ENCODE peak calls at places on chromosomes 2 and 18, in four cellular contexts. H is OCI-LY7, B is fibroblast of lung, C is PC-3. P is an unnamed sample.

GRCh38 chr2:237967463-237967871 is 653 bp downstream of the UBE2F start:
- DNase-seq in H (no peak), B (no peak), C (peak; percentile 11), P (peak; percentile 42)

GRCh38 chr2:53827398-53828175 is 32.2 kb downstream of the GPR75 start:
- DNase-seq in H (no peak), B (no peak), C (no peak), P (peak; percentile 66)

GRCh38 chr2:121478996-121479735 is 51.5 kb upstream of the RNU4ATAC start:
- DNase-seq in H (no peak), B (peak; percentile 45), C (no peak), P (no peak)

GRCh38 chr2:205662389-205662965 is 19.8 kb upstream of the NRP2 start:
- DNase-seq in H (no peak), B (no peak), C (no peak), P (no peak)

GRCh38 chr18:5457467-5457957 is 86.3 kb downstream of the EPB41L3 start:
- DNase-seq in H (no peak), B (no peak), C (no peak), P (no peak)

GRCh38 chr2:216015722-216016464 is 2.5 kb upstream of the MREG start:
- DNase-seq in H (peak; percentile 85), B (no peak), C (no peak), P (no peak)

GRCh38 chr2:9768388-9768787 is 74.9 kb upstream of the TAF1B start:
- DNase-seq in H (no peak), B (no peak), C (no peak), P (peak; percentile 91)

GRCh38 chr18:6650756-6651155 is 78.8 kb upstream of the ARHGAP28 start:
- DNase-seq in H (no peak), B (no peak), C (no peak), P (no peak)

GRCh38 chr2:240586919-240587800 is 626 bp downstream of the CAPN10 start:
- DNase-seq in H (peak; percentile 64), B (no peak), C (peak; percentile 51), P (peak; percentile 77)

GRCh38 chr18:48409591-48410094 is 460 bp upstream of the ZBTB7C start:
- DNase-seq in H (no peak), B (peak; percentile 23), C (no peak), P (peak; percentile 49)

GRCh38 chr2:15941483-15941853 is 1.1 kb downstream of the MYCN start:
- DNase-seq in H (no peak), B (no peak), C (no peak), P (peak; percentile 88)

GRCh38 chr18:63105636-63106316 is 213.8 kb downstream of the BCL2 start:
- DNase-seq in H (no peak), B (no peak), C (no peak), P (no peak)

GRCh38 chr2:30663806-30664205 is 143.4 kb downstream of the CAPN13 start:
- DNase-seq in H (no peak), B (no peak), C (no peak), P (no peak)

GRCh38 chr2:19819097-19820065 is 82.4 kb downstream of the TTC32 start:
- DNase-seq in H (no peak), B (peak; percentile 32), C (peak; percentile 93), P (no peak)

GRCh38 chr18:33577688-33578370 is at the start of gene ASXL3:
- DNase-seq in H (peak; percentile 23), B (peak; percentile 51), C (no peak), P (peak; percentile 67)

GRCh38 chr2:108536911-108537310 is 2.6 kb downstream of the LIMS1 start:
- DNase-seq in H (no peak), B (no peak), C (no peak), P (no peak)

GRCh38 chr2:164456599-164456998 is 164.7 kb downstream of the GRB14 start:
- DNase-seq in H (no peak), B (no peak), C (no peak), P (no peak)

GRCh38 chr18:24933345-24933744 is 418.6 kb downstream of the ZNF521 start:
- DNase-seq in H (no peak), B (no peak), C (no peak), P (no peak)

GRCh38 chr2:10475811-10476660 is 27.9 kb upstream of the ODC1 start:
- DNase-seq in H (no peak), B (no peak), C (no peak), P (no peak)

GRCh38 chr2:136122654-136123053 is 4.7 kb upstream of the CXCR4 start:
- DNase-seq in H (no peak), B (no peak), C (no peak), P (no peak)

GRCh38 chr2:189570565-189570964 is 10.0 kb downstream of the SLC40A1 start:
- DNase-seq in H (no peak), B (peak; percentile 56), C (no peak), P (no peak)

GRCh38 chr2:180823546-180824141 is 156.8 kb upstream of the UBE2E3 start:
- DNase-seq in H (no peak), B (peak; percentile 49), C (peak; percentile 55), P (no peak)

GRCh38 chr2:172461591-172462392 is 34.4 kb downstream of the ITGA6 start:
- DNase-seq in H (peak; percentile 45), B (peak; percentile 35), C (peak; percentile 73), P (peak; percentile 89)

GRCh38 chr2:190705280-190705679 is 56.4 kb downstream of the NAB1 start:
- DNase-seq in H (no peak), B (no peak), C (no peak), P (no peak)

GRCh38 chr2:118889995-118890394 is 42.5 kb upstream of the EN1 start:
- DNase-seq in H (no peak), B (peak; percentile 4), C (no peak), P (no peak)

GRCh38 chr2:6978991-6979390 is 61.8 kb downstream of the RNF144A start:
- DNase-seq in H (no peak), B (no peak), C (no peak), P (no peak)

GRCh38 chr2:205895981-205896655 is 189.9 kb downstream of the INO80D start:
- DNase-seq in H (no peak), B (no peak), C (no peak), P (no peak)

GRCh38 chr2:149329068-149329467 is 1.3 kb upstream of the LYPD6 start:
- DNase-seq in H (no peak), B (peak; percentile 6), C (peak; percentile 14), P (peak; percentile 68)

GRCh38 chr2:63712748-63713147 is 124.0 kb downstream of the MDH1 start:
- DNase-seq in H (no peak), B (peak; percentile 17), C (no peak), P (no peak)

GRCh38 chr2:156401863-156402262 is 34.3 kb upstream of the GPD2 start:
- DNase-seq in H (no peak), B (no peak), C (no peak), P (no peak)

GRCh38 chr2:235077046-235077445 is 125.2 kb downstream of the SH3BP4 start:
- DNase-seq in H (no peak), B (no peak), C (no peak), P (no peak)

GRCh38 chr18:62529597-62529996 is 6.8 kb downstream of the ZCCHC2 start:
- DNase-seq in H (no peak), B (no peak), C (no peak), P (no peak)

GRCh38 chr2:16522031-16522818 is 143.4 kb downstream of the CYRIA start:
- DNase-seq in H (no peak), B (no peak), C (no peak), P (no peak)

GRCh38 chr2:239327536-239328305 is 73.1 kb downstream of the HDAC4 start:
- DNase-seq in H (no peak), B (peak; percentile 23), C (no peak), P (no peak)

GRCh38 chr18:47251289-47252120 is at the start of gene SKOR2:
- DNase-seq in H (no peak), B (no peak), C (no peak), P (peak; percentile 75)

GRCh38 chr2:42974697-42975357 is 182.4 kb upstream of the HAAO start:
- DNase-seq in H (peak; percentile 43), B (peak; percentile 74), C (peak; percentile 66), P (peak; percentile 86)

GRCh38 chr2:120809576-120810440 is 74.1 kb downstream of the GLI2 start:
- DNase-seq in H (no peak), B (no peak), C (no peak), P (no peak)

GRCh38 chr2:43220982-43221659 is 5.3 kb downstream of the ZFP36L2 start:
- DNase-seq in H (peak; percentile 54), B (peak; percentile 99), C (no peak), P (peak; percentile 76)

GRCh38 chr2:80459028-80459427 is 154.5 kb upstream of the LRRTM1 start:
- DNase-seq in H (no peak), B (no peak), C (peak; percentile 55), P (no peak)

GRCh38 chr2:98334439-98335078 is 11.7 kb upstream of the CNGA3 start:
- DNase-seq in H (no peak), B (peak; percentile 82), C (peak; percentile 95), P (peak; percentile 83)
- H2AFZ ChIP-seq in H (no peak overlapping the region), B (no peak overlapping the region), C (peak overlapping the region; percentile 69), P (no peak overlapping the region)

GRCh38 chr2:105598404-105598803 is 146.3 kb upstream of the NCK2 start:
- DNase-seq in H (no peak), B (no peak), C (no peak), P (no peak)

GRCh38 chr2:105598853-105599252 is 145.9 kb upstream of the NCK2 start:
- DNase-seq in H (no peak), B (no peak), C (no peak), P (no peak)

GRCh38 chr2:105597831-105598293 is 146.8 kb upstream of the NCK2 start:
- DNase-seq in H (no peak), B (no peak), C (no peak), P (no peak)

GRCh38 chr2:105596522-105596921 is 148.2 kb upstream of the NCK2 start:
- DNase-seq in H (no peak), B (no peak), C (no peak), P (no peak)

GRCh38 chr2:105597011-105597830 is 147.5 kb upstream of the NCK2 start:
- DNase-seq in H (no peak), B (no peak), C (no peak), P (no peak)
- H2AFZ ChIP-seq in H (no peak overlapping the region), B (peak overlapping the region; percentile 27), C (no peak overlapping the region), P (no peak overlapping the region)

GRCh38 chr2:62663920-62664319 is 41.6 kb upstream of the EHBP1 start:
- DNase-seq in H (no peak), B (no peak), C (no peak), P (no peak)
- H2AFZ ChIP-seq in H (no peak overlapping the region), B (no peak overlapping the region), C (no peak overlapping the region), P (no peak overlapping the region)

DNA sequence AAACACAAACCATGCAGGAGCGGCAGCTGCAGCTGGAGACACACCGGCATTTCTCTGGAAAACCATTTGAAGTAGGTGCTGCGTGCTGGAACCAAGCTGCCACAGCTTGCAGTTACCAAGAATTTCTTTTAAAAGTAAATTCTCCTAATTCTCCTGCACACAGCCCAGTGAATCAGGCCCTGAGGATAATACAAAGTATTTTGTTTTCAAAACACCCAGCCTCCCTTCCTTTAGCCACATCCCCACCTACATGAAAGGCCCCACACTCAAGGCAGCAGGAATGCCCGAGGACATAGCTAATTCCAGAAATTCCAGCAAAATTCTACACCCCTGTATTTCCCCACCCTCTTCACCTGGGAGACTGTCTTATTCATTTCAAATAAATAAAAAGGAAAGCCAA is 488.8 kb upstream of the SOX11 start:
- DNase-seq in H (no peak), B (no peak), C (no peak), P (peak; percentile 1)
- H2AFZ ChIP-seq in H (no peak overlapping the region), B (no peak overlapping the region), C (no peak overlapping the region), P (no peak overlapping the region)

GRCh38 chr2:185667452-185667851 is 71.2 kb upstream of the FSIP2 start:
- DNase-seq in H (no peak), B (no peak), C (no peak), P (no peak)

GRCh38 chr2:185663811-185664210 is 74.8 kb upstream of the FSIP2 start:
- DNase-seq in H (no peak), B (no peak), C (no peak), P (no peak)

GRCh38 chr2:185674232-185674631 is 64.4 kb upstream of the FSIP2 start:
- DNase-seq in H (no peak), B (no peak), C (no peak), P (no peak)

GRCh38 chr2:185668710-185669109 is 69.9 kb upstream of the FSIP2 start:
- DNase-seq in H (no peak), B (peak; percentile 12), C (no peak), P (no peak)
- H2AFZ ChIP-seq in H (peak overlapping the region; percentile 31), B (no peak overlapping the region), C (no peak overlapping the region), P (no peak overlapping the region)

P was measured in GM23338.